ENCODE peak calls at places on chromosomes 7 and 10, in seven cellular contexts. Y is GM23248, D is PC-3, K is MM.1S, G is HCT116, M is hepatocyte, F is GM23338. Q is an unnamed sample.
A peak's percentile ranks its signal among the peaks of the same experiment; 100 is the strongest.

GRCh38 chr7:158431055-158431940 is 156.3 kb downstream of the PTPRN2 start:
- DNase-seq in M (no peak), K (no peak), G (no peak), F (no peak), D (no peak), Y (no peak), Q (no peak)

GRCh38 chr10:79038841-79039201 is 29.9 kb upstream of the ZMIZ1 start:
- DNase-seq in D (no peak), M (no peak), G (no peak), F (peak; percentile 79), K (no peak), Y (no peak), Q (peak; percentile 78)

GRCh38 chr10:82564353-82565218 is 689.6 kb downstream of the NRG3 start:
- DNase-seq in G (no peak), Y (no peak), M (peak; percentile 21), K (no peak), D (no peak), F (no peak), Q (no peak)

GRCh38 chr10:70561558-70561957 is 41.0 kb downstream of the PRF1 start:
- DNase-seq in M (no peak), G (no peak), Y (no peak), K (no peak), D (no peak), F (no peak), Q (no peak)

GRCh38 chr7:114851406-114852025 is 70.4 kb upstream of the MDFIC start:
- DNase-seq in G (no peak), D (no peak), K (no peak), M (peak; percentile 21), F (no peak), Y (no peak), Q (no peak)

GRCh38 chr10:131961047-131961776 is 20.5 kb downstream of the BNIP3 start:
- DNase-seq in D (no peak), M (no peak), G (no peak), K (no peak), Y (no peak), F (no peak), Q (no peak)

GRCh38 chr10:44960098-44960480 is 487 bp downstream of the RASSF4 start:
- DNase-seq in K (peak; percentile 44), M (no peak), Y (no peak), G (no peak), F (peak; percentile 56), D (no peak), Q (peak; percentile 46)

GRCh38 chr10:78304091-78305045 is 270.7 kb downstream of the RPS24 start:
- DNase-seq in F (no peak), Y (no peak), G (no peak), D (no peak), K (no peak), M (no peak), Q (no peak)

GRCh38 chr10:33055636-33056035 is 97.6 kb upstream of the ITGB1 start:
- DNase-seq in F (no peak), M (no peak), D (no peak), G (no peak), Y (peak; percentile 63), K (no peak), Q (no peak)

GRCh38 chr10:27474741-27475140 is 29.4 kb upstream of the RAB18 start:
- DNase-seq in F (no peak), Y (peak; percentile 39), M (no peak), K (no peak), G (no peak), D (no peak), Q (no peak)

GRCh38 chr10:3568983-3569382 is 216.0 kb downstream of the KLF6 start:
- DNase-seq in Y (no peak), D (no peak), G (no peak), F (no peak), M (no peak), K (no peak), Q (no peak)

GRCh38 chr10:90856964-90857634 is 740 bp downstream of the HTR7 start:
- DNase-seq in D (no peak), Y (peak; percentile 45), M (no peak), K (no peak), G (no peak), F (peak; percentile 36), Q (peak; percentile 32)

GRCh38 chr10:29480281-29480954 is 154.4 kb downstream of the SVIL start:
- DNase-seq in G (no peak), M (no peak), K (no peak), D (no peak), F (no peak), Y (no peak), Q (no peak)

GRCh38 chr7:46363688-46364087 is 442.6 kb upstream of the IGFBP3 start:
- DNase-seq in G (no peak), F (peak; percentile 39), Y (no peak), K (no peak), M (peak; percentile 7), D (no peak), Q (peak; percentile 32)

GRCh38 chr10:52672880-52673279 is 99.7 kb downstream of the MBL2 start:
- DNase-seq in F (no peak), M (no peak), G (no peak), Y (no peak), D (no peak), K (no peak), Q (no peak)

GRCh38 chr10:52677087-52677486 is 95.5 kb downstream of the MBL2 start:
- DNase-seq in K (no peak), G (no peak), D (peak; percentile 36), F (no peak), Y (peak; percentile 24), M (no peak), Q (no peak)

GRCh38 chr10:52673468-52673867 is 99.1 kb downstream of the MBL2 start:
- DNase-seq in M (no peak), Y (no peak), F (no peak), D (no peak), K (no peak), G (no peak), Q (no peak)

GRCh38 chr10:52678611-52679010 is 94.0 kb downstream of the MBL2 start:
- DNase-seq in Y (no peak), M (no peak), F (no peak), G (no peak), K (no peak), D (no peak), Q (no peak)

DNA sequence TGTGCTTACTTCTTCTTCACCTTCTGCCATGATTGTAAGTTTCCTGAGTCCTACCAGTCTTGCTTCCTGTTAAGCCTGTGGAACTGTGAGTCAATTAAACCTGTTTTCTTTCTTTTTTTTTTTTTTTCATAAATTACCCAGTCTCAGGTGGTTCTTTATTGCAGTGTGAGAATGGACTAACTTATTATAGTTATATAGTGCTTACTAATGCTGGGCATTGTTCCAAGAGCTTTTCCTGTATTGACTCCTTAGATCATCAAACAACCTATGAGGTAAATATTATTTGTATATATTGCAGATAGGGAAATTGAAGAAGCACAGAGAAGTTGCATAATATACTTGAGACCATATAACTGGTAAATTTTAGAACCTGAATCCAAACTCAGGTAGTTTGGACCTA is 98.1 kb downstream of the MBL2 start:
- DNase-seq in F (no peak), K (no peak), M (no peak), Y (peak; percentile 3), G (no peak), D (peak; percentile 74), Q (no peak)
- TF ChIP-seq EZH2phosphoT487 in F (no peak), K (no peak), M (no peak), Y (no peak), G (no peak), D (no peak), Q (no peak)

GRCh38 chr7:2018786-2019692 is 213.7 kb downstream of the MAD1L1 start:
- DNase-seq in Y (peak; percentile 95), K (no peak), D (peak; percentile 30), M (peak; percentile 82), F (no peak), G (no peak), Q (no peak)

GRCh38 chr7:2016761-2017482 is 215.8 kb downstream of the MAD1L1 start:
- DNase-seq in K (no peak), G (no peak), M (no peak), Y (no peak), D (no peak), F (no peak), Q (peak; percentile 39)

GRCh38 chr7:2019693-2020511 is 212.8 kb downstream of the MAD1L1 start:
- DNase-seq in F (no peak), Y (peak; percentile 98), M (peak; percentile 42), D (no peak), K (no peak), G (no peak), Q (no peak)

GRCh38 chr7:2017483-2017891 is 215.3 kb downstream of the MAD1L1 start:
- DNase-seq in Y (no peak), K (no peak), M (no peak), D (no peak), G (no peak), F (no peak), Q (no peak)

DNA sequence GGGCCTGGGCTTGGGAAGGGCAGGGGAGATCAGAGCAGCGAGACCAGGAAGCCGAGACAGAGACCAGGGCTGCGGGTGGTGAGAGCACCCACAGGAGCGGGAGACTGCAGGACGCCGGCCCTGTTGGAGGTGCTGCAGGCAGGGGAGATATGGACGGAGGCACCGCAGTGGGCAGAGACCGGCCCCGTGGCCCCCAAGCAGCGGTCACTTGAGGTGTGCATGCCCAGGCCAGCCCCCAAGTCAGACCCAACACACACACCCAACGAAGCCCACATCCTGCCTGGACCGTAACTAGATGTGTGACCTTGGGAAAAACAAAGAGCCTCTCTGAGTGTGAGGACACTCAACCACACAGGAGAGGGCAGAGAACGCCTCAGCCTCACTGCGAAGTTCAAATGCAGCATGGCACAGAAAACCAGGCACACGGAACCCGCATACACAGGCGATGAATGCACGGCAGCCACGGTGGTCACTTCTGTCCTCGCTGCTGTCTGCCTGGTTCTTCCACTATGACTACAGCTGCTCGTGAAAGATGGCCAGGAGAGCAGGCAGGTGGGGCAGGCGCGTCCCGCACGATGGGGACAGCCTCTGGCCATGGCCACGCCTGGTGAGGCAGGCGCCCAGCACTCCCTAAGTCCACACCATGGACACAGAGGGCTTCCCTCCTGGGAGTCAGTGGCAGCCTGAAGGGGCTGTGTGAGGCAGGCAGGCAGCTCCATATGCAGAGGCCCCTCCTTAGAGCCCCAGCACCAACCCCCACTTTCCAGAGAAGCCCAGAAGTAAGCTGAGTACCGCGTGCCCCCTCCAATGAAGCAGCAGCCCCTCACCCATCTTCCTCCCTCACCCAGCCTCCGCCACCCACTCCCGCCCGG is 214.6 kb downstream of the MAD1L1 start:
- DNase-seq in D (no peak), M (no peak), F (no peak), Y (no peak), G (no peak), K (no peak), Q (no peak)
- H2AFZ ChIP-seq in D (no peak overlapping the region), M (no peak overlapping the region), F (no peak overlapping the region), Y (no peak overlapping the region), G (no peak overlapping the region), K (no peak overlapping the region), Q (no peak overlapping the region)

DNA sequence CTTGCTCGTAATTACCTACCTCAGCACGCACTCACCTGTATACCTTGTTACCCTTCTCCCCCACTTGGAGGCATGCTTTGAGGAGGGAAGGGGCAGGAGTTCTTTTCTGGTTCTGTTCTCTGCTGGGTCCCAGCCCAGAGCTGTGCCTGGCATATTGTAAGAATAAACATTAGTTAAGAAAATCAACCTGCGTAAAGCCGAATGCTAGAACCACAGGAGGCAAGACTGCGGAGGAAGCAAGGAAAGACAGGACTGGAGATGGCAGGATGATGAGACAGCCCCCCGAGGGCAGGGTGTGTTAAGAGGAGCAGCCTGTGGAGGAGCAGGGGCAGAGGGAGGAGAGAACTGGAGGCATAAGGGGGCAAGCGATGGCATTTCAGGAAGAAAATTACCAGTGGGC is 9.5 kb downstream of the C10orf53 start:
- DNase-seq in D (no peak), M (no peak), K (no peak), Y (no peak), G (no peak), F (peak; percentile 30), Q (no peak)
- TF ChIP-seq EZH2 in D (no peak), M (no peak), K (no peak), Y (no peak), G (no peak), F (peak; percentile 54), Q (peak; percentile 39)

GRCh38 chr7:136353287-136353686 is 376.1 kb upstream of the MTPN start:
- DNase-seq in G (no peak), K (peak; percentile 96), Y (no peak), F (no peak), M (no peak), D (no peak), Q (no peak)
- TF ChIP-seq EZH2phosphoT487 in G (no peak), K (no peak), Y (no peak), F (no peak), M (no peak), D (no peak), Q (no peak)